ENCODE peak calls at places on chromosomes 5 and 9, in six cellular contexts. V, R, P, I, D and Z are unnamed samples.

GRCh38 chr5:39640552-39640951 is 215.8 kb upstream of the DAB2 start:
- DNase-seq in V (no peak), R (no peak), P (no peak), I (no peak), D (no peak), Z (no peak)

GRCh38 chr9:3441197-3441816 is 84.5 kb downstream of the RFX3 start:
- DNase-seq in V (peak), R (no peak), P (peak), I (peak), D (peak), Z (peak)

GRCh38 chr9:27591093-27591492 is 17.8 kb upstream of the C9orf72 start:
- DNase-seq in V (no peak), R (no peak), P (no peak), I (no peak), D (no peak), Z (no peak)

GRCh38 chr9:116945817-116946216 is 258.7 kb downstream of the TRIM32 start:
- DNase-seq in V (no peak), R (no peak), P (no peak), I (no peak), D (no peak), Z (no peak)

GRCh38 chr9:117098331-117098730 is 316.5 kb downstream of the ASTN2 start:
- DNase-seq in V (no peak), R (no peak), P (no peak), I (no peak), D (no peak), Z (no peak)

GRCh38 chr5:126066795-126067321 is 356.4 kb upstream of the GRAMD2B start:
- DNase-seq in V (no peak), R (no peak), P (peak), I (no peak), D (no peak), Z (no peak)

GRCh38 chr5:148875205-148875875 is 48.9 kb downstream of the ADRB2 start:
- DNase-seq in V (no peak), R (no peak), P (peak), I (peak), D (no peak), Z (peak)

GRCh38 chr5:82421119-82421518 is 143.0 kb upstream of the RPS23 start:
- DNase-seq in V (peak), R (no peak), P (peak), I (peak), D (no peak), Z (peak)

GRCh38 chr5:178436326-178436940 is 153.8 kb downstream of the COL23A1 start:
- DNase-seq in V (no peak), R (no peak), P (no peak), I (no peak), D (no peak), Z (no peak)

GRCh38 chr9:90870646-90871326 is 69.2 kb downstream of the SYK start:
- DNase-seq in V (peak), R (no peak), P (peak), I (peak), D (peak), Z (peak)

GRCh38 chr9:128688501-128689292 is at the start of gene SET:
- DNase-seq in V (peak), R (peak), P (peak), I (peak), D (peak), Z (peak)

GRCh38 chr9:35499701-35500030 is 9.8 kb downstream of the RUSC2 start:
- DNase-seq in V (no peak), R (no peak), P (no peak), I (no peak), D (no peak), Z (no peak)

GRCh38 chr5:38403407-38403806 is 145.0 kb downstream of the EGFLAM start:
- DNase-seq in V (peak), R (no peak), P (peak), I (peak), D (no peak), Z (peak)

GRCh38 chr9:133458643-133459312 is 1.0 kb upstream of the CACFD1 start:
- DNase-seq in V (no peak), R (no peak), P (no peak), I (no peak), D (no peak), Z (no peak)

GRCh38 chr9:19922476-19923118 is 133.8 kb upstream of the SLC24A2 start:
- DNase-seq in V (peak), R (no peak), P (peak), I (peak), D (no peak), Z (peak)

GRCh38 chr5:97074859-97075489 is 67.4 kb downstream of the LIX1 start:
- DNase-seq in V (no peak), R (no peak), P (no peak), I (no peak), D (no peak), Z (no peak)

GRCh38 chr5:144691936-144692335 is 521.3 kb downstream of the KCTD16 start:
- DNase-seq in V (peak), R (no peak), P (no peak), I (no peak), D (no peak), Z (peak)

GRCh38 chr5:10489810-10490426 is 48.2 kb downstream of the ROPN1L start:
- DNase-seq in V (peak), R (no peak), P (peak), I (peak), D (peak), Z (no peak)

GRCh38 chr5:29960323-29960722 is 1233.2 kb upstream of the CDH6 start:
- DNase-seq in V (no peak), R (no peak), P (no peak), I (no peak), D (no peak), Z (no peak)

GRCh38 chr9:12843735-12844134 is 68.9 kb downstream of the LURAP1L start:
- DNase-seq in V (peak), R (no peak), P (no peak), I (no peak), D (no peak), Z (peak)

GRCh38 chr9:127065592-127065991 is 56.8 kb downstream of the ANGPTL2 start:
- DNase-seq in V (peak), R (no peak), P (peak), I (peak), D (no peak), Z (peak)

GRCh38 chr9:73079326-73079725 is 72.3 kb upstream of the ANXA1 start:
- DNase-seq in V (no peak), R (no peak), P (no peak), I (peak), D (no peak), Z (no peak)
- TF ChIP-seq CTCF in V (no peak), R (peak), P (no peak), I (peak), D (no peak), Z (no peak)

DNA sequence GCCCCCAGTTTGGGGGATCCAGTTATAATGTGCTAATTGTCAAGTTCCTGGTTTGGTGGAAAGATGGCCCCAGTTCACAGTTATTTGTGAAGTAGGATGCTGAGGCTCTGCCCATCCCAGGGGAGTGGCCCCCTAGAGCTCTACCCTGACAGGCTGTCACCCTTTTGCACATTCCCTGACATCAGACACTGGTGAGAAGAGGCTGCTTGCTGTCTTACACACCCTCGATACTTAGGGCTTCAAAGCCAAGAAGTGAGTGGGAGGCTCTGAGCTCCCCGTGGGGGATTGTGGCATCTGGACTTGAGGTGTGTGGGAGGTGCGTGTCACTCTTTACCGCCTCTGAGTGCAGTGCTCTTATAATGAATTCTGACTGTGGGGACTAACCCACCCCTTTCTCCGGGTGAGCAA is 168.5 kb downstream of the DOCK2 start:
- DNase-seq in V (peak), R (no peak), P (peak), I (no peak), D (peak), Z (peak)
- TF ChIP-seq CTCF in V (no peak), R (no peak), P (no peak), I (no peak), D (no peak), Z (no peak)

GRCh38 chr5:80672140-80672736 is 17.5 kb upstream of the DHFR start:
- DNase-seq in V (peak), R (peak), P (peak), I (peak), D (peak), Z (peak)
- TF ChIP-seq CTCF in V (peak), R (peak), P (peak), I (peak), D (peak), Z (peak)

DNA sequence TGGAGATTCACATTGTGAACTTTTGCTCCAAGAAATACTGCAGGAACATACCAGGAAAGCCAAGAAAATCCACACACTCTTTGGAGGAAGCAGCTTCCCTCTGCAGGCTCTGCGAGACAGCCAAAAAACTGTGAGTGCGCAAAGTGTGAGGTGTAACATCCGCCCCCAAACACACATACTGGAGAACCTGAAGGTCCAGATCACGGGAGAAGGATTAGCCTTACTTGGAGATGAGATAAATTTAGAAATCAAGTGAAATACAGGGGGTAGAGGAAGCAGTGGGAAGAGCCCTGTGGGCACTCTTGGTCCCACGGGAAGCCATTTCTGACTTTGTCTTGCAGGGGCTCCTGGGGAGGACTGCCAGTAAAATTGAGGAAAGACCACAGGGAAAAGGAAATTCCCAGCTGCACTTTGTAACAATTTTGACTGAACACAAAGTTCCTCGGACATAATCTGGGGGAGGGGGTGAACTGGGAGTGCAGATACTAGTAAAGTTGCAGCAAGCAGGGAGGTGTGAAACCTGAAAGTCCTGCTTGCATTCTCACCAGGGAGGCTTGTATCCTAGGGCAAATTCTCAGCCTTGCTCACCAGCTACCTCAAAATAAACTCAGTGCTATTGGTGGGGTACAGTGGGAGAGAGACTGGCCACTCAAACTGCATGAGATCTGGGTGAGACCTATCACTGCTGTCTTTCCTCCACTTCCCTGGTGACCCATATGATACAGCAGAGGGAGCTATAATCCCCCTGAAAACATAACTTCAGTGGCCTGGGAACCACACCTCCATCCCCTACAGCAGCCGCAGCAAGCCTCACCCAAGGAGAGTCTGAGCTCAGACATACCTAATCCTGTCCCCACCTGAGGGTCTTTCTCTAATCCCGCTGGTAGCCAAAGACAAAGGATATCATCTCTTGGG is 109.1 kb downstream of the ALDH1A1 start:
- DNase-seq in V (no peak), R (no peak), P (peak), I (no peak), D (no peak), Z (no peak)
- TF ChIP-seq CTCF in V (no peak), R (peak), P (peak), I (peak), D (no peak), Z (no peak)

GRCh38 chr9:69157751-69158466 is 16.2 kb upstream of the TJP2 start:
- DNase-seq in V (peak), R (no peak), P (no peak), I (no peak), D (no peak), Z (peak)
- TF ChIP-seq CTCF in V (peak), R (peak), P (peak), I (peak), D (no peak), Z (peak)

DNA sequence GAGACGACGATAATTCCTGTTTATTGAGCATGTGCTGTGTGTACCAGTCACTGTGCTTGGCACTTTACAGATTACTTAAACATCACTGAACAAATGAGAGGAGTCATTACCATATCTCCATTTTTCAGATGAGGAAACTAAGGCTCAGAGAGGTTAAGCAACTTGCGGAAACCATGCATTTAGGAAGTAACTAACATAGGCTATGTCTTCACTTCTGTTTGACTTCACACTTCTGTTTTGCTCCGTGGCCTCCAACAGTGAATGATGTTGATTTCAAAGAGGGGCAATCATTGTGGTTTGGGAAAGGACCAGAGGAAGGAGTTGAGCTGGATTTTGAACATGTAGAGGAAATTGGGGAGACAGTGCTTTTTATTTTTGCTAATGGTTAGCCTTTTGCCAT is 16.7 kb downstream of the GCNT1 start:
- DNase-seq in V (no peak), R (no peak), P (no peak), I (no peak), D (no peak), Z (no peak)
- TF ChIP-seq CTCF in V (no peak), R (no peak), P (no peak), I (no peak), D (no peak), Z (no peak)

GRCh38 chr9:109249615-109250014 is 71.2 kb downstream of the EPB41L4B start:
- DNase-seq in V (no peak), R (no peak), P (no peak), I (no peak), D (no peak), Z (no peak)
- TF ChIP-seq CTCF in V (no peak), R (peak), P (no peak), I (peak), D (no peak), Z (no peak)

DNA sequence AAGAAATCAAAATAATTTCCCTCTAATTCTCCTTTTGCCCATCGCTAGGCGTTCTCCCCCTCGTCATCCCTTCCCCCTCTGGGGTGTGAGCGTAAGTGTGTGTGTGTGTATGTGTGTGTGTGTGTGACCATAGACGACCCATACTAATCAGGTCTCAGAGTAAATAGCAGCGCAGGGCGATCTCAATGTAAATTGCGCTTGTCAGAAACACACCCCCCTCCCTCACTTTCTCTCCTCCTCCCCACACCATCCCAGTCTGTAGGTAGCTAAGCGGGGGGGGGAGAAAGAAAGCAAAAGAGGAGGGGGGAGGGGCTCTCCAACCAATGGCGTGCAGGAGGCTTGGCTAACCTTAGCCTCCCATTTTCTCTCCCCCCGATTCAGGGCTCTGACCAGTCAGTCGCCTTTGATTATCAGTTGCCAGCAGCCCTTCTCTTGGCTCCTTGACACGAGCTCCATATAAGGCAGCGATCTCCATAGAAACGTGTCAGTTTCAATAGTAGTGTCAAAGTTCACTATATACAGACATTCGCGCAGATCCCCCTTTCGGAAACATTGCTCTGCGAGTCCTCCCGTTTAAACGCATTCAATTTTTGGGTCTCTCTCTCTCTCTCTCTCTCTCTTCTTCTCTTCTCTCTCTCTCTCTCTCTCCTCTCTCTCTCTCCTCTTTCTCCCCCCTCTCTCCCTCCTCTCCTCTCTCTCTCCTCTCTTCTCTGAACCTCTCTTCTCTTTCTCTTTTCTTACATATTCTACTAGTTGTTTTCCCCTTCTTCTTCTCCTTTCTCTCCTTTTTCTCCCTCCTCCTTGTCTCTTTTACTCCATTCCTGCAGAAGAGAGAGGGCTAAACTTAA is at the start of gene NR2F1:
- DNase-seq in V (peak), R (peak), P (peak), I (peak), D (no peak), Z (peak)
- TF ChIP-seq CTCF in V (peak), R (no peak), P (no peak), I (no peak), D (no peak), Z (no peak)

DNA sequence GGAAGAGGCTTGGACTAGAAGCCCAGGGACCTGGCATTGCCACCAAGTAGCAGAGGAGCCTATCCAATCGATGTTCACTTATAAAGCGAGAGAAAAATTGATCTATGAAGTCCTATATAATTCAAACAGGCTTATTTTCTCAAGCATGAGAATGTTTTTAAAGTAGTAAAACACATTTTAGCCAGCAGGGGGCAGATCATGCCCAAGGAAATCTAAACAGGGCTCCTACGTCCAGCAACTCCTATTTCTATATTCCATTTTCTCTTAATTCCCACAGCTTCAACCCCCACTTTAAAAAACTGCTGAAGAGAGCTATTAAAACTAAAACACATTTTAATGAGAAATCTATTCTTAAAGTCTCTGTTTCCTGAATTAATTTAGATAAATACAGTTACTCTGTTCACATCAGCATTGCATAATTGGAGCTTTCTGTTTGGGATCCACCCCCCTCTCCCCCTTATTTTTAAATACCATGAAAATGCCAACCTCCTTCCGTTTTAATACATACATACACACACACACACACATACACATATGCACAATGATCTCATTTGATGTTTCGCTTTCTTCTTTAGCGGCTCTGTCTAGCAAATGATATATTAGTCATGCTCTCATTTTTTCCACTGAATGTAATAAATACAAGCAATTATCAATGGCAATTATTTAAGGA is 144.9 kb downstream of the MYO10 start:
- DNase-seq in V (peak), R (no peak), P (peak), I (peak), D (peak), Z (peak)
- TF ChIP-seq CTCF in V (peak), R (peak), P (peak), I (peak), D (peak), Z (peak)